ENCODE peak calls at places on chromosomes 3 and 15, in four cellular contexts. Y, D, I and R are unnamed samples.

GRCh38 chr3:164450276-164450905 is 627.9 kb downstream of the SI start:
- DNase-seq in Y (no peak), I (no peak), D (no peak), R (no peak)

GRCh38 chr3:194854290-194855024 is 168.8 kb downstream of the FAM43A start:
- DNase-seq in D (no peak), Y (no peak), I (no peak), R (no peak)

GRCh38 chr3:132180337-132180791 is 136.8 kb upstream of the ACP3 start:
- DNase-seq in Y (no peak), I (peak; percentile 5), D (peak; percentile 38), R (peak; percentile 65)

GRCh38 chr3:133910422-133910821 is 14.7 kb upstream of the RAB6B start:
- DNase-seq in D (no peak), Y (peak; percentile 29), I (no peak), R (no peak)

GRCh38 chr3:5057217-5057616 is 64.9 kb upstream of the ARL8B start:
- DNase-seq in I (no peak), Y (no peak), D (no peak), R (no peak)

GRCh38 chr3:134483195-134483890 is 2.4 kb downstream of the ANAPC13 start:
- DNase-seq in I (no peak), Y (no peak), D (no peak), R (no peak)

GRCh38 chr3:189094539-189094938 is 77.2 kb upstream of the TPRG1 start:
- DNase-seq in D (no peak), I (no peak), Y (no peak), R (no peak)

GRCh38 chr15:48644498-48644826 is 1.0 kb downstream of the FBN1 start:
- DNase-seq in Y (no peak), D (no peak), I (no peak), R (no peak)

GRCh38 chr3:77467702-77468407 is 428.0 kb downstream of the ROBO2 start:
- DNase-seq in I (no peak), Y (no peak), D (no peak), R (no peak)

GRCh38 chr15:76330281-76330680 is 6.3 kb upstream of the ISL2 start:
- DNase-seq in D (peak; percentile 47), I (no peak), Y (peak; percentile 28), R (peak; percentile 90)

GRCh38 chr3:170836491-170836890 is 33.5 kb downstream of the RPL22L1 start:
- DNase-seq in Y (no peak), I (no peak), D (no peak), R (no peak)

GRCh38 chr3:41248525-41248924 is 49.2 kb downstream of the CTNNB1 start:
- DNase-seq in Y (no peak), D (no peak), I (no peak), R (no peak)

GRCh38 chr3:194481103-194481502 is 5.7 kb downstream of the ATP13A3 start:
- DNase-seq in D (no peak), I (no peak), Y (no peak), R (no peak)

GRCh38 chr3:123767020-123767394 is 117.1 kb downstream of the MYLK start:
- DNase-seq in I (no peak), D (no peak), Y (no peak), R (no peak)

GRCh38 chr15:69593981-69594966 is 141.7 kb downstream of the RPLP1 start:
- DNase-seq in D (peak; percentile 98), I (no peak), Y (no peak), R (peak; percentile 89)

GRCh38 chr3:137764563-137765309 is 621 bp downstream of the SOX14 start:
- DNase-seq in D (no peak), Y (no peak), I (no peak), R (no peak)

GRCh38 chr3:106534206-106534605 is 665.4 kb upstream of the CBLB start:
- DNase-seq in Y (no peak), D (no peak), I (no peak), R (no peak)

GRCh38 chr15:59556405-59556804 is 55.2 kb upstream of the GCNT3 start:
- DNase-seq in D (no peak), Y (no peak), I (no peak), R (no peak)

GRCh38 chr3:14300721-14301377 is 101.6 kb upstream of the SLC6A6 start:
- DNase-seq in D (no peak), Y (no peak), I (no peak), R (no peak)

GRCh38 chr15:48811325-48811938 is 563 bp upstream of the CEP152 start:
- DNase-seq in I (no peak), D (peak; percentile 4), Y (peak; percentile 33), R (no peak)

GRCh38 chr15:39171944-39172368 is 408.9 kb upstream of the THBS1 start:
- DNase-seq in D (peak; percentile 85), Y (peak; percentile 17), I (peak; percentile 19), R (peak; percentile 74)

GRCh38 chr3:23877324-23877980 is 39.3 kb downstream of the NKIRAS1 start:
- DNase-seq in D (peak; percentile 25), Y (no peak), I (no peak), R (no peak)

GRCh38 chr3:33046521-33046920 is 50.4 kb downstream of the GLB1 start:
- DNase-seq in I (no peak), D (no peak), Y (no peak), R (no peak)

GRCh38 chr3:190860531-190860930 is 2.0 kb downstream of the GMNC start:
- DNase-seq in D (no peak), I (no peak), Y (no peak), R (no peak)

GRCh38 chr15:42712584-42712983 is 24.3 kb downstream of the CDAN1 start:
- DNase-seq in I (no peak), Y (no peak), D (no peak), R (no peak)

GRCh38 chr3:39166134-39166710 is 12.8 kb upstream of the CSRNP1 start:
- DNase-seq in D (no peak), I (no peak), Y (no peak), R (no peak)

GRCh38 chr3:1587426-1587825 is 494.6 kb downstream of the CNTN6 start:
- DNase-seq in Y (no peak), I (no peak), D (no peak), R (no peak)

GRCh38 chr15:56160966-56161365 is 82.7 kb downstream of the RFX7 start:
- DNase-seq in D (no peak), I (no peak), Y (no peak), R (no peak)

GRCh38 chr3:16790432-16791379 is 94.0 kb upstream of the PLCL2 start:
- DNase-seq in Y (no peak), D (no peak), I (no peak), R (no peak)

GRCh38 chr3:123325766-123326256 is 123.1 kb downstream of the ADCY5 start:
- DNase-seq in D (no peak), I (no peak), Y (no peak), R (no peak)

GRCh38 chr3:107938128-107938527 is 152.7 kb downstream of the CD47 start:
- DNase-seq in Y (no peak), I (no peak), D (peak; percentile 4), R (peak; percentile 29)

GRCh38 chr3:134846943-134847342 is 51.9 kb downstream of the EPHB1 start:
- DNase-seq in D (peak; percentile 80), Y (no peak), I (no peak), R (peak; percentile 23)

GRCh38 chr3:122680381-122681293 is at the start of gene PARP14:
- DNase-seq in I (no peak), D (peak; percentile 55), Y (peak; percentile 58), R (peak; percentile 35)

GRCh38 chr3:101224739-101225138 is 95.6 kb downstream of the IMPG2 start:
- DNase-seq in I (no peak), Y (no peak), D (no peak), R (no peak)

GRCh38 chr15:48681274-48681840 is 35.8 kb upstream of the FBN1 start:
- DNase-seq in Y (no peak), D (no peak), I (no peak), R (no peak)

GRCh38 chr3:185292238-185292637 is 38.4 kb upstream of the EHHADH start:
- DNase-seq in Y (no peak), I (no peak), D (no peak), R (no peak)

GRCh38 chr3:185297867-185298266 is 44.0 kb upstream of the EHHADH start:
- DNase-seq in I (no peak), Y (peak; percentile 23), D (no peak), R (no peak)
- TF ChIP-seq ESRRA in I (no peak), Y (no peak), D (no peak), R (no peak)

GRCh38 chr3:8824238-8824637 is 54.8 kb upstream of the OXTR start:
- DNase-seq in I (no peak), Y (no peak), D (no peak), R (no peak)

GRCh38 chr3:8825153-8825825 is 55.9 kb upstream of the OXTR start:
- DNase-seq in I (no peak), D (peak; percentile 12), Y (no peak), R (no peak)

GRCh38 chr3:8822141-8822540 is 52.7 kb upstream of the OXTR start:
- DNase-seq in D (no peak), I (no peak), Y (no peak), R (no peak)

GRCh38 chr3:8827641-8828040 is 58.2 kb upstream of the OXTR start:
- DNase-seq in Y (no peak), I (no peak), D (no peak), R (no peak)
- TF ChIP-seq HDAC2 in Y (no peak), I (no peak), D (no peak), R (no peak)

GRCh38 chr3:157467165-157467564 is 30.5 kb downstream of the PTX3 start:
- DNase-seq in D (no peak), Y (no peak), I (no peak), R (no peak)

GRCh38 chr3:157465741-157466140 is 29.1 kb downstream of the PTX3 start:
- DNase-seq in D (no peak), Y (no peak), I (no peak), R (no peak)

GRCh38 chr3:157463819-157464218 is 27.2 kb downstream of the PTX3 start:
- DNase-seq in Y (no peak), D (no peak), I (no peak), R (no peak)

GRCh38 chr3:157460253-157460652 is 23.6 kb downstream of the PTX3 start:
- DNase-seq in Y (no peak), I (no peak), D (no peak), R (no peak)

DNA sequence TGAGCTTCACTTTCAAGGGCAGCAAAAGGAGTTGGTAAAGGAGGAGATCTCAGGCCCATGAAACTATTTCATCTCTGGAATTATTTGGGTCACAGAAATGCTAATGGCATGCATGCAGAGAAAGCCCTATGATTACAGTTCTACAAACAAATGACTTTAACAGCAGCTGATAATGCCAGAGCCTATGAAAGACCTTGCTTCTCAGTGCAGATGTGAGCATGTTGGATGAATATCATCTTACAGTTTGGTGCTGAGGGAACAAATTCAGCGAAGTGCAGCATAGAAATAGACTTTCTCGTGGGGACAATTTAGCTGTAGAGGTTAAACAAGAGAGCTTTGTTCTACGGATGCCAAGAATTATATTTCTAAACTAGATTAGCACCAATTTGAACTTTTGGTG is 27.6 kb downstream of the PTX3 start:
- DNase-seq in D (no peak), I (no peak), Y (no peak), R (no peak)
- H3K4me3 ChIP-seq in D (no peak overlapping the region), I (no peak overlapping the region), Y (no peak overlapping the region), R (no peak overlapping the region)

GRCh38 chr15:65092911-65093792 is 16.6 kb downstream of the KBTBD13 start:
- DNase-seq in Y (no peak), D (no peak), I (no peak), R (no peak)
- TF ChIP-seq ESRRA in Y (no peak), D (no peak), I (no peak), R (no peak)

DNA sequence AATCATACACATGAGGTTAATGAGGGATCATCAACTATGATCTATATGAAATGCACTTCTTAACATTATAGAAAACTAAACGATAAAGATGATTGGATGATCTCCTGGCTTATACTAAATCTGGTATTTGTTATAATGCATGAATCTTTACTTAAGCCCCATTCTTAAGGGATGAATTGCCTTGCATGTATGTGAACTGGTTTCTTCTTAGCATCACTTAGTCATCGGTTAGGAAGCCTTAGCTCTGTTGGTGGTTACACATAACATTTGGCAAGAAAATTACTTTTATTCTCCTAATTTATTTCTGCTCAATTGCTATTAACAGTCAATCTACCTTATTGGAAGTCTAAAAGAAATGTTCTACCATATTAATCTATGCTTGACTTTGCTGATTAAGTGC is 355.9 kb downstream of the ZPLD1 start:
- DNase-seq in D (no peak), Y (no peak), I (no peak), R (no peak)
- TF ChIP-seq HDAC2 in D (no peak), Y (no peak), I (no peak), R (no peak)